ENCODE peak calls at places on chromosomes 3 and 15, in seven cellular contexts. L, M, D, A, Y, P and S are unnamed samples.

GRCh38 chr15:99433026-99433756 is 132.6 kb upstream of the MEF2A start:
- DNase-seq in A (no peak), Y (no peak), P (no peak), D (no peak), M (no peak), L (peak), S (peak)

GRCh38 chr15:64246364-64247189 is 83.8 kb upstream of the PPIB start:
- DNase-seq in A (no peak), L (no peak), P (peak), Y (no peak), M (peak), D (no peak), S (no peak)

GRCh38 chr3:175304437-175304836 is 445.3 kb downstream of the NAALADL2 start:
- DNase-seq in P (no peak), D (no peak), A (no peak), M (no peak), Y (no peak), L (no peak), S (no peak)

GRCh38 chr3:188133646-188134045 is 20.3 kb upstream of the LPP start:
- DNase-seq in M (no peak), P (peak), L (no peak), D (no peak), Y (no peak), A (no peak), S (no peak)

GRCh38 chr3:73623996-73624362 is 762 bp downstream of the PDZRN3 start:
- DNase-seq in Y (no peak), L (peak), P (no peak), A (no peak), D (no peak), M (peak), S (peak)

GRCh38 chr3:188125076-188125475 is 28.9 kb upstream of the LPP start:
- DNase-seq in A (no peak), Y (no peak), P (no peak), L (no peak), D (no peak), M (no peak), S (no peak)

GRCh38 chr15:45187894-45188830 is at the start of gene SHF:
- DNase-seq in M (peak), Y (peak), A (no peak), P (no peak), L (peak), D (peak), S (peak)

GRCh38 chr15:80709542-80709941 is 14.4 kb downstream of the ABHD17C start:
- DNase-seq in A (peak), P (no peak), L (peak), D (no peak), M (no peak), Y (no peak), S (no peak)

GRCh38 chr3:42803800-42804112 is 534 bp downstream of the HIGD1A start:
- DNase-seq in Y (no peak), P (no peak), L (peak), D (peak), M (peak), A (no peak), S (peak)